ENCODE peak calls at places on chromosomes 16 and 17, in five cellular contexts. One of them, this sample, is unnamed.

GRCh38 chr17:50407921-50408320 is 10.6 kb upstream of the LRRC59 start:
- DNase-seq in H1: no peak
- DNase-seq in GM12878: no peak
- DNase-seq in HepG2: no peak
- DNase-seq in K562: no peak
- DNase-seq in this sample: no peak

GRCh38 chr17:80356231-80356856 is 58.6 kb upstream of the ENDOV start:
- DNase-seq in H1: no peak
- DNase-seq in GM12878: no peak
- DNase-seq in HepG2: no peak
- DNase-seq in K562: no peak
- DNase-seq in this sample: no peak

GRCh38 chr16:67415872-67416793 is at the start of gene ZDHHC1:
- DNase-seq in H1: peak; percentile 94
- DNase-seq in GM12878: no peak
- DNase-seq in HepG2: no peak
- DNase-seq in K562: peak; percentile 74
- DNase-seq in this sample: peak; percentile 89

GRCh38 chr17:9322298-9322697 is 253.3 kb downstream of the STX8 start:
- DNase-seq in H1: no peak
- DNase-seq in GM12878: no peak
- DNase-seq in HepG2: no peak
- DNase-seq in K562: no peak
- DNase-seq in this sample: no peak

GRCh38 chr17:77693776-77694175 is 264.7 kb upstream of the TNRC6C start:
- DNase-seq in H1: no peak
- DNase-seq in GM12878: no peak
- DNase-seq in HepG2: no peak
- DNase-seq in K562: no peak
- DNase-seq in this sample: no peak

GRCh38 chr17:44361292-44362055 is 2.2 kb downstream of the FAM171A2 start:
- DNase-seq in H1: no peak
- DNase-seq in GM12878: no peak
- DNase-seq in HepG2: no peak
- DNase-seq in K562: no peak
- DNase-seq in this sample: no peak

GRCh38 chr16:88495268-88495772 is 42.2 kb downstream of the ZFPM1 start:
- DNase-seq in H1: no peak
- DNase-seq in GM12878: no peak
- DNase-seq in HepG2: no peak
- DNase-seq in K562: no peak
- DNase-seq in this sample: no peak

GRCh38 chr17:82458885-82459424 is 414 bp downstream of the NARF start:
- DNase-seq in H1: no peak
- DNase-seq in GM12878: no peak
- DNase-seq in HepG2: no peak
- DNase-seq in K562: no peak
- DNase-seq in this sample: no peak

GRCh38 chr16:19005561-19006445 is 22.1 kb downstream of the TMC7 start:
- DNase-seq in H1: peak; percentile 54
- DNase-seq in GM12878: no peak
- DNase-seq in HepG2: peak; percentile 100
- DNase-seq in K562: no peak
- DNase-seq in this sample: peak; percentile 76

GRCh38 chr16:3158014-3158497 is 23.2 kb downstream of the ZNF213 start:
- DNase-seq in H1: no peak
- DNase-seq in GM12878: no peak
- DNase-seq in HepG2: no peak
- DNase-seq in K562: no peak
- DNase-seq in this sample: no peak

GRCh38 chr16:85491798-85492616 is 121.1 kb upstream of the GSE1 start:
- DNase-seq in H1: no peak
- DNase-seq in GM12878: no peak
- DNase-seq in HepG2: peak; percentile 58
- DNase-seq in K562: no peak
- DNase-seq in this sample: no peak

GRCh38 chr16:31476305-31477219 is 4.6 kb downstream of the TGFB1I1 start:
- DNase-seq in H1: peak; percentile 86
- DNase-seq in GM12878: no peak
- DNase-seq in HepG2: peak; percentile 63
- DNase-seq in K562: peak; percentile 90
- DNase-seq in this sample: no peak

GRCh38 chr17:28018439-28019070 is 23.9 kb upstream of the NLK start:
- DNase-seq in H1: no peak
- DNase-seq in GM12878: no peak
- DNase-seq in HepG2: no peak
- DNase-seq in K562: no peak
- DNase-seq in this sample: peak; percentile 8

GRCh38 chr17:8072727-8073461 is 14.6 kb downstream of the ALOX12B start:
- DNase-seq in H1: peak; percentile 68
- DNase-seq in GM12878: no peak
- DNase-seq in HepG2: no peak
- DNase-seq in K562: no peak
- DNase-seq in this sample: no peak

GRCh38 chr16:56801762-56802161 is 63.2 kb upstream of the SLC12A3 start:
- DNase-seq in H1: no peak
- DNase-seq in GM12878: no peak
- DNase-seq in HepG2: no peak
- DNase-seq in K562: no peak
- DNase-seq in this sample: no peak

GRCh38 chr16:30382398-30383015 is at the start of gene SEPTIN1:
- DNase-seq in H1: no peak
- DNase-seq in GM12878: peak; percentile 40
- DNase-seq in HepG2: no peak
- DNase-seq in K562: no peak
- DNase-seq in this sample: no peak

GRCh38 chr16:66130296-66130910 is 236.1 kb upstream of the CDH5 start:
- DNase-seq in H1: no peak
- DNase-seq in GM12878: no peak
- DNase-seq in HepG2: no peak
- DNase-seq in K562: no peak
- DNase-seq in this sample: no peak

GRCh38 chr16:49431040-49431439 is 57.4 kb downstream of the C16orf78 start:
- DNase-seq in H1: no peak
- DNase-seq in GM12878: no peak
- DNase-seq in HepG2: no peak
- DNase-seq in K562: no peak
- DNase-seq in this sample: no peak

GRCh38 chr17:62614142-62614541 is 13.3 kb upstream of the MRC2 start:
- DNase-seq in H1: no peak
- DNase-seq in GM12878: no peak
- DNase-seq in HepG2: no peak
- DNase-seq in K562: no peak
- DNase-seq in this sample: no peak

GRCh38 chr17:49694847-49695697 is 12.7 kb downstream of the SLC35B1 start:
- DNase-seq in H1: peak; percentile 90
- DNase-seq in GM12878: no peak
- DNase-seq in HepG2: peak; percentile 30
- DNase-seq in K562: peak; percentile 57
- DNase-seq in this sample: peak; percentile 33

GRCh38 chr17:70597774-70598173 is 428.4 kb downstream of the KCNJ2 start:
- DNase-seq in H1: no peak
- DNase-seq in GM12878: no peak
- DNase-seq in HepG2: no peak
- DNase-seq in K562: no peak
- DNase-seq in this sample: no peak
- TF ChIP-seq HDAC2 in H1: no peak
- TF ChIP-seq HDAC2 in GM12878: no peak
- TF ChIP-seq HDAC2 in HepG2: no peak
- TF ChIP-seq HDAC2 in K562: no peak
- TF ChIP-seq HDAC2 in this sample: no peak

DNA sequence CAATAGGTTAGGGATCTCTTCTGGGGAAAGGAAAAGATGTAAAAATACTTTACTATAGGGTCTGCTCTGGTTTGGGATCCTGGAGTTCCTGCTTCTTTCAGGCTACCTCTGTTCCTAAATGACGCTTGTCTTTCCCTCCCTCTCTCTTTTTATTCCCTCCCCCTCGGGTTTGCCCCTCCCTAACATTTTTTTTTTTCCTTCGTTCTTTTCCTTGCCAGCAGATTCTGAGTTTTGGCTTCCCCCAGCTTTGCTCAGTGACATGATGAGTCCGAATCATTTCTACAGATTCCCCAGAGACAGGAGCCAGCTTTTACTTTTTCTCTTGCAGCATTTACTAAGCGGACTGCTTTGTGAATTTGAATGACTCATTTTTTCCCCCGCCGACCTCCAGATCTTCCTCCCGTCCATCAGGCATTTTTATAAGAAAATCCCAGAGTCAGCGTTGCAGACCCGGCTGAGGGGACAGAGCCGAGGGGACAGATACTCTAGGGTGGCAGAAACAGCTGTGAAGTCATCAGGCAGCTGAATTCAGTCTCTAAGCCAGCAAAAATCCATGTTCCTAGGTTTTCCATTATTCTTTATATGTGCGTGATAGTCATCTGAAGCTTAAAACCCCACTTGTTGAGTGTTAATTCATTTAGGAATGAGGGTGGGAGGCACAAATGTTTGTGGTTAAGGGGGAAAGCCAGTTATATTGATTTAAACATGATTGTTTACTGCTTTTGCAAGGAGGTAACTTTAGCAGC is at the start of gene TMEM100:
- DNase-seq in H1: no peak
- DNase-seq in GM12878: no peak
- DNase-seq in HepG2: no peak
- DNase-seq in K562: peak; percentile 26
- DNase-seq in this sample: no peak
- TF ChIP-seq RAD21 in H1: no peak
- TF ChIP-seq RAD21 in GM12878: no peak
- TF ChIP-seq RAD21 in HepG2: no peak
- TF ChIP-seq RAD21 in K562: no peak
- TF ChIP-seq RAD21 in this sample: no peak

GRCh38 chr17:17816240-17816814 is 20.5 kb downstream of the SREBF1 start:
- DNase-seq in H1: no peak
- DNase-seq in GM12878: no peak
- DNase-seq in HepG2: no peak
- DNase-seq in K562: no peak
- DNase-seq in this sample: no peak
- TF ChIP-seq USF2 in H1: no peak
- TF ChIP-seq USF2 in GM12878: no peak
- TF ChIP-seq USF2 in HepG2: no peak
- TF ChIP-seq USF2 in K562: no peak
- TF ChIP-seq USF2 in this sample: no peak

GRCh38 chr16:77816293-77816692 is 27.9 kb downstream of the VAT1L start:
- DNase-seq in H1: no peak
- DNase-seq in GM12878: no peak
- DNase-seq in HepG2: no peak
- DNase-seq in K562: no peak
- DNase-seq in this sample: no peak

GRCh38 chr16:77807071-77807470 is 18.7 kb downstream of the VAT1L start:
- DNase-seq in H1: no peak
- DNase-seq in GM12878: no peak
- DNase-seq in HepG2: no peak
- DNase-seq in K562: no peak
- DNase-seq in this sample: no peak

DNA sequence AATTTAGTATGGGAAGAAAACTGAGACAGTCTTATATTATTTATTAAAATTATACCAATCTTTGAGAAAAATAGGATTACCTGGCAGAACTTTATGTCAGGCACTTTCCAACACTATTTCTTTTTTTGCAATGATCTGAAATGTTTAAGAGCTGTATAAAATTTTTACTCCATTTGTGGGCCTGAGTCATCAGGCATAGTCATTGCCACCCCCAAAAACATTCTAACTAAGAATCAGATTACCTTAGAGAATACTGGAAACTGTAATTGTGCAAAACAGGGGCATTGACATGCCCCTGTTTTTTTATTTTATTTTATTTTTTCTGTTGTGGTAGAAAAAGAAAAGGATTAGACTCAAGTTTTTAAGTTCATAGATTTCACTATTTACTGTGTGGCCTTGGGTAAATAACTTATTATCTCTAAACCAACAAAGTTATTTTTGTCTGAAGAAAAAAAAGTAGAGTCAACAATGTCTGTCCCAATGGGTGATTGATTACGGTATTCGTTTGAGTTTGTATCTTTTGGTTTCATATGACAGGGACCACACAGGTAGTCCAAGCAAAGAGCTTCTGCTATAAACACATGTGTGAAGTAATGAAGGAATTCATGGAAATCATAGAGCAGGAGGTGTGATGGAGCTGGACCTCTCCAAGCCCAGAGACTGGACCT is 24.6 kb downstream of the VAT1L start:
- DNase-seq in H1: no peak
- DNase-seq in GM12878: no peak
- DNase-seq in HepG2: no peak
- DNase-seq in K562: no peak
- DNase-seq in this sample: no peak
- TF ChIP-seq HDAC2 in H1: no peak
- TF ChIP-seq HDAC2 in GM12878: no peak
- TF ChIP-seq HDAC2 in HepG2: no peak
- TF ChIP-seq HDAC2 in K562: no peak
- TF ChIP-seq HDAC2 in this sample: no peak

GRCh38 chr17:5821057-5821456 is 236.7 kb upstream of the NLRP1 start:
- DNase-seq in H1: peak; percentile 14
- DNase-seq in GM12878: no peak
- DNase-seq in HepG2: peak; percentile 26
- DNase-seq in K562: no peak
- DNase-seq in this sample: peak; percentile 48

GRCh38 chr17:5821813-5822212 is 237.5 kb upstream of the NLRP1 start:
- DNase-seq in H1: no peak
- DNase-seq in GM12878: no peak
- DNase-seq in HepG2: no peak
- DNase-seq in K562: no peak
- DNase-seq in this sample: no peak

GRCh38 chr17:5822281-5823060 is 238.2 kb upstream of the NLRP1 start:
- DNase-seq in H1: no peak
- DNase-seq in GM12878: no peak
- DNase-seq in HepG2: no peak
- DNase-seq in K562: no peak
- DNase-seq in this sample: no peak

GRCh38 chr17:5825717-5826330 is 241.5 kb upstream of the NLRP1 start:
- DNase-seq in H1: no peak
- DNase-seq in GM12878: no peak
- DNase-seq in HepG2: no peak
- DNase-seq in K562: no peak
- DNase-seq in this sample: no peak

GRCh38 chr17:5823219-5823618 is 238.9 kb upstream of the NLRP1 start:
- DNase-seq in H1: no peak
- DNase-seq in GM12878: no peak
- DNase-seq in HepG2: no peak
- DNase-seq in K562: no peak
- DNase-seq in this sample: no peak
- TF ChIP-seq RAD21 in H1: no peak
- TF ChIP-seq RAD21 in GM12878: no peak
- TF ChIP-seq RAD21 in HepG2: no peak
- TF ChIP-seq RAD21 in K562: no peak
- TF ChIP-seq RAD21 in this sample: no peak

GRCh38 chr16:28497861-28498599 is 3.6 kb downstream of the APOBR start:
- DNase-seq in H1: no peak
- DNase-seq in GM12878: no peak
- DNase-seq in HepG2: no peak
- DNase-seq in K562: no peak
- DNase-seq in this sample: no peak
- TF ChIP-seq USF2 in H1: no peak
- TF ChIP-seq USF2 in GM12878: no peak
- TF ChIP-seq USF2 in HepG2: no peak
- TF ChIP-seq USF2 in K562: no peak
- TF ChIP-seq USF2 in this sample: no peak